ENCODE peak calls at places on chromosomes 12 and 14, in five cellular contexts. L, Z, P, N and V are unnamed samples.
A peak's percentile ranks its signal among the peaks of the same experiment; 100 is the strongest.

GRCh38 chr14:68955164-68955921 is 23.8 kb downstream of the ACTN1 start:
- DNase-seq in L (no peak), Z (no peak), P (peak; percentile 56), N (no peak), V (no peak)

GRCh38 chr14:81400852-81401251 is 728 bp upstream of the STON2 start:
- DNase-seq in L (no peak), Z (peak; percentile 32), P (peak; percentile 98), N (peak; percentile 99), V (no peak)

GRCh38 chr12:120932956-120933526 is 28.9 kb upstream of the SPPL3 start:
- DNase-seq in L (no peak), Z (no peak), P (no peak), N (no peak), V (no peak)

GRCh38 chr14:70822706-70823185 is 13.4 kb upstream of the MAP3K9 start:
- DNase-seq in L (no peak), Z (peak; percentile 37), P (peak; percentile 54), N (peak; percentile 23), V (no peak)

GRCh38 chr12:104410326-104410725 is 46.4 kb upstream of the CHST11 start:
- DNase-seq in L (no peak), Z (no peak), P (no peak), N (peak; percentile 29), V (no peak)

GRCh38 chr12:124683330-124683662 is 115.9 kb upstream of the NCOR2 start:
- DNase-seq in L (no peak), Z (no peak), P (no peak), N (no peak), V (no peak)

GRCh38 chr12:16228067-16228466 is 49.4 kb downstream of the SLC15A5 start:
- DNase-seq in L (no peak), Z (no peak), P (no peak), N (peak; percentile 49), V (no peak)

GRCh38 chr12:108565976-108566375 is 3.6 kb downstream of the ISCU start:
- DNase-seq in L (no peak), Z (peak; percentile 85), P (peak; percentile 92), N (peak; percentile 92), V (no peak)

GRCh38 chr12:122795807-122796206 is 21.4 kb downstream of the CCDC62 start:
- DNase-seq in L (no peak), Z (no peak), P (no peak), N (no peak), V (no peak)

GRCh38 chr14:84493779-84494178 is 1036.2 kb upstream of the FLRT2 start:
- DNase-seq in L (no peak), Z (no peak), P (no peak), N (peak; percentile 7), V (no peak)

GRCh38 chr14:23544511-23545447 is 6.8 kb downstream of the ZFHX2 start:
- DNase-seq in L (no peak), Z (no peak), P (peak; percentile 45), N (no peak), V (no peak)

GRCh38 chr12:1836854-1837411 is 16.6 kb downstream of the LRTM2 start:
- DNase-seq in L (no peak), Z (no peak), P (no peak), N (no peak), V (no peak)

GRCh38 chr12:125187780-125188741 is 122.8 kb downstream of the AACS start:
- DNase-seq in L (no peak), Z (no peak), P (peak; percentile 19), N (no peak), V (no peak)

GRCh38 chr12:65958456-65958855 is 134.2 kb downstream of the HMGA2 start:
- DNase-seq in L (no peak), Z (no peak), P (peak; percentile 35), N (no peak), V (no peak)

GRCh38 chr14:58697927-58698641 is 60.3 kb downstream of the DACT1 start:
- DNase-seq in L (no peak), Z (no peak), P (no peak), N (no peak), V (no peak)

GRCh38 chr12:55908726-55909512 is 18.8 kb downstream of the PYM1 start:
- DNase-seq in L (no peak), Z (no peak), P (peak; percentile 68), N (peak; percentile 56), V (no peak)

GRCh38 chr12:3757261-3757660 is 4.4 kb upstream of the CRACR2A start:
- DNase-seq in L (no peak), Z (no peak), P (no peak), N (no peak), V (no peak)

GRCh38 chr14:52131640-52132320 is 62.9 kb upstream of the NID2 start:
- DNase-seq in L (peak; percentile 64), Z (peak; percentile 72), P (peak; percentile 98), N (peak; percentile 99), V (peak; percentile 29)

GRCh38 chr14:103246089-103246488 is 87.9 kb upstream of the EIF5 start:
- DNase-seq in L (no peak), Z (no peak), P (no peak), N (no peak), V (no peak)